ENCODE peak calls at places on chromosomes 3 and 15, in eight cellular contexts. B is fibroblast of lung, I is OCI-LY7, L is lower lobe of right lung, K is heart right ventricle, S is H9, E is lung, V is AG04450. M is an unnamed sample.

GRCh38 chr3:129558772-129559564 is 16.0 kb downstream of the H1-8 start:
- DNase-seq in B (peak), I (peak), L (no peak), K (no peak), S (no peak), E (no peak), V (peak), M (no peak)

GRCh38 chr3:125684199-125684598 is 88.9 kb upstream of the OSBPL11 start:
- DNase-seq in B (peak), I (peak), L (no peak), K (no peak), S (peak), E (peak), V (no peak), M (no peak)

GRCh38 chr3:30527720-30528119 is 78.7 kb upstream of the TGFBR2 start:
- DNase-seq in B (no peak), I (no peak), L (no peak), K (peak), S (no peak), E (no peak), V (no peak), M (no peak)

GRCh38 chr3:167350245-167350862 is 29.7 kb downstream of the ZBBX start:
- DNase-seq in B (peak), I (peak), L (no peak), K (no peak), S (no peak), E (no peak), V (no peak), M (peak)

GRCh38 chr3:125300416-125300815 is 74.7 kb downstream of the ZNF148 start:
- DNase-seq in B (peak), I (no peak), L (no peak), K (no peak), S (no peak), E (no peak), V (peak), M (peak)

GRCh38 chr15:63023351-63023945 is 19.1 kb upstream of the TPM1 start:
- DNase-seq in B (peak), I (no peak), L (no peak), K (no peak), S (no peak), E (no peak), V (no peak), M (no peak)

GRCh38 chr15:50542051-50542450 is 4.4 kb downstream of the USP50 start:
- DNase-seq in B (peak), I (no peak), L (no peak), K (no peak), S (no peak), E (no peak), V (no peak), M (no peak)

GRCh38 chr3:105459566-105460290 is 93.0 kb downstream of the ALCAM start:
- DNase-seq in B (peak), I (no peak), L (no peak), K (no peak), S (no peak), E (no peak), V (no peak), M (no peak)

GRCh38 chr15:51736646-51737537 is 563 bp downstream of the LYSMD2 start:
- DNase-seq in B (peak), I (no peak), L (peak), K (peak), S (peak), E (peak), V (no peak), M (peak)

GRCh38 chr15:87123676-87124382 is 1044.2 kb downstream of the AGBL1 start:
- DNase-seq in B (no peak), I (no peak), L (no peak), K (no peak), S (no peak), E (no peak), V (no peak), M (no peak)

GRCh38 chr3:13411186-13411860 is 8.8 kb downstream of the NUP210 start:
- DNase-seq in B (no peak), I (no peak), L (no peak), K (no peak), S (no peak), E (no peak), V (no peak), M (no peak)

GRCh38 chr3:124592658-124593441 is 137.4 kb upstream of the UMPS start:
- DNase-seq in B (no peak), I (no peak), L (peak), K (no peak), S (no peak), E (peak), V (no peak), M (peak)

GRCh38 chr3:161083131-161083530 is 22.0 kb downstream of the B3GALNT1 start:
- DNase-seq in B (no peak), I (no peak), L (no peak), K (no peak), S (no peak), E (no peak), V (no peak), M (no peak)

GRCh38 chr3:141493152-141493551 is 6.3 kb downstream of the RASA2 start:
- DNase-seq in B (no peak), I (no peak), L (no peak), K (no peak), S (no peak), E (no peak), V (no peak), M (no peak)

GRCh38 chr3:126850370-126851085 is 132.4 kb upstream of the PLXNA1 start:
- DNase-seq in B (peak), I (no peak), L (peak), K (peak), S (peak), E (peak), V (peak), M (no peak)

GRCh38 chr3:17013571-17013970 is 128.8 kb downstream of the PLCL2 start:
- DNase-seq in B (no peak), I (no peak), L (no peak), K (no peak), S (no peak), E (no peak), V (no peak), M (no peak)
- TF ChIP-seq CTCF in B (no peak), I (no peak), L (no peak), K (no peak), S (no peak), E (no peak), V (no peak), M (no peak)

GRCh38 chr15:44144193-44144592 is 50.9 kb downstream of the FRMD5 start:
- DNase-seq in B (no peak), I (no peak), L (no peak), K (no peak), S (no peak), E (no peak), V (no peak), M (no peak)
- H3K27ac ChIP-seq in B (no peak), I (no peak), L (no peak), K (no peak), S (no peak), E (no peak), V (no peak), M (no peak)

GRCh38 chr15:89361451-89362202 is 27.0 kb upstream of the POLG start:
- DNase-seq in B (peak), I (no peak), L (peak), K (peak), S (peak), E (peak), V (peak), M (peak)
- TF ChIP-seq CTCF in B (no peak), I (no peak), L (no peak), K (no peak), S (no peak), E (no peak), V (no peak), M (no peak)

DNA sequence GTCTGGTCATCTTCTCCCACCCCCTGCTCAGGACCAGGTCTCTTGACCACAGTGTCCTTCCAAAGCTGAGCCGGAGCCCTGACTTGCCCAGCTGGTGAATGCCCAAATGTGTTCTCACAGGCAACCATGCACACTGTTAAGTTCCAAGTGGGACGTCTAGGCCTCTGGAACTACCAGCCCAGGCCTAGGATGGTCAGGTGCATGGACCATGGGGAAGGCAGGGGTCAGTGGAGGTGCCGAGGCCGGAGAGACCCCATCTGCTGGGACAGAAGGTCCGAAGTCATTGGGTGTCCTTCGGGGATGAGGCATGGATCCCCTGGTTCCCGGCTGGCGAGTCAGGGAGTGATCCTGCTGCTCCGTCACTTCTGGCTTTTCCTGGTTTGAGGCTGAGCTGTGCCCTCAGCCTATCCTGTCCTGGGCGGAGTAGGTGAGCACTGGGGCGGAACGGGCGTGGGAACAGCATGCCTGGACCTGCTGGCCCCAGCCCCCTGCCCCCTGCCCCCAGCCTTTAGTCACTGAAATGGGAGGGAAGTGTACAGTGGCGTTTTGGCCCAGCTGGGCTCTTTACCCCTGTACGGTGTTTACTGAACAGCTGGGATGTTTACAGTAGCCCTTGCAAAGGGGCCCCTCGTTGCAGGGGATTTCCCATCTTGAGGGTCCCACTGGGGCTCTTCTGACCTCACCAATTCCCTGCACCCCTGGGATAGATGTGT is 12.1 kb downstream of the SEMA3F start:
- DNase-seq in B (peak), I (no peak), L (no peak), K (no peak), S (no peak), E (no peak), V (no peak), M (peak)
- H3K27ac ChIP-seq in B (no peak), I (no peak), L (peak), K (peak), S (no peak), E (peak), V (peak), M (peak)

GRCh38 chr3:139202226-139202958 is 141.4 kb upstream of the MRPS22 start:
- DNase-seq in B (no peak), I (peak), L (no peak), K (peak), S (peak), E (no peak), V (no peak), M (peak)
- TF ChIP-seq CTCF in B (no peak), I (peak), L (no peak), K (peak), S (peak), E (no peak), V (no peak), M (no peak)

GRCh38 chr3:186099178-186099577 is 9.7 kb downstream of the ETV5 start:
- DNase-seq in B (peak), I (no peak), L (peak), K (no peak), S (no peak), E (peak), V (peak), M (no peak)
- H3K27ac ChIP-seq in B (peak), I (no peak), L (peak), K (no peak), S (no peak), E (no peak), V (no peak), M (peak)

GRCh38 chr15:99906793-99907192 is 173.6 kb upstream of the LYSMD4 start:
- DNase-seq in B (no peak), I (no peak), L (no peak), K (no peak), S (no peak), E (no peak), V (no peak), M (no peak)

GRCh38 chr15:99911824-99912223 is 178.6 kb upstream of the LYSMD4 start:
- DNase-seq in B (peak), I (no peak), L (no peak), K (no peak), S (no peak), E (no peak), V (no peak), M (no peak)

GRCh38 chr15:99907698-99908097 is 174.5 kb upstream of the LYSMD4 start:
- DNase-seq in B (no peak), I (no peak), L (no peak), K (no peak), S (no peak), E (no peak), V (no peak), M (no peak)

GRCh38 chr15:99906356-99906755 is 173.1 kb upstream of the LYSMD4 start:
- DNase-seq in B (no peak), I (no peak), L (no peak), K (no peak), S (no peak), E (no peak), V (no peak), M (no peak)

GRCh38 chr15:99909914-99910313 is 176.7 kb upstream of the LYSMD4 start:
- DNase-seq in B (peak), I (no peak), L (no peak), K (no peak), S (peak), E (no peak), V (no peak), M (no peak)
- TF ChIP-seq CTCF in B (no peak), I (no peak), L (no peak), K (peak), S (peak), E (no peak), V (peak), M (no peak)

GRCh38 chr3:177039875-177040274 is 157.4 kb downstream of the TBL1XR1 start:
- DNase-seq in B (no peak), I (no peak), L (no peak), K (no peak), S (no peak), E (no peak), V (no peak), M (no peak)
- H3K27ac ChIP-seq in B (no peak), I (peak), L (no peak), K (peak), S (no peak), E (no peak), V (no peak), M (peak)

GRCh38 chr15:26065723-26066122 is 202.6 kb upstream of the ATP10A start:
- DNase-seq in B (no peak), I (no peak), L (no peak), K (no peak), S (no peak), E (no peak), V (no peak), M (no peak)

GRCh38 chr15:26073430-26074333 is 210.6 kb upstream of the ATP10A start:
- DNase-seq in B (no peak), I (no peak), L (no peak), K (no peak), S (no peak), E (no peak), V (no peak), M (no peak)

GRCh38 chr15:26066896-26067295 is 203.8 kb upstream of the ATP10A start:
- DNase-seq in B (no peak), I (no peak), L (no peak), K (no peak), S (no peak), E (no peak), V (no peak), M (no peak)

GRCh38 chr15:26070095-26070532 is 207.0 kb upstream of the ATP10A start:
- DNase-seq in B (no peak), I (no peak), L (no peak), K (no peak), S (no peak), E (no peak), V (no peak), M (no peak)

GRCh38 chr15:26069204-26069603 is 206.1 kb upstream of the ATP10A start:
- DNase-seq in B (no peak), I (no peak), L (no peak), K (no peak), S (no peak), E (no peak), V (no peak), M (no peak)
- TF ChIP-seq CTCF in B (no peak), I (no peak), L (no peak), K (no peak), S (no peak), E (no peak), V (no peak), M (no peak)

GRCh38 chr3:164814106-164814505 is 264.2 kb downstream of the SI start:
- DNase-seq in B (no peak), I (no peak), L (no peak), K (no peak), S (no peak), E (no peak), V (no peak), M (no peak)
- H3K27ac ChIP-seq in B (no peak), I (no peak), L (no peak), K (no peak), S (no peak), E (no peak), V (no peak), M (no peak)